ENCODE peak calls at places on chromosomes 11 and 22, in four cellular contexts. M is GM12878, F is HL-60, W is K562. Q is an unnamed sample.
A peak's percentile ranks its signal among the peaks of the same experiment; 100 is the strongest.

GRCh38 chr22:30667092-30667485 is 586 bp downstream of the DUSP18 start:
- DNase-seq in M (no peak), F (no peak), W (no peak), Q (no peak)

GRCh38 chr11:28227460-28227859 is 119.3 kb downstream of the METTL15 start:
- DNase-seq in M (no peak), F (no peak), W (no peak), Q (no peak)

GRCh38 chr11:134987828-134988227 is 575.8 kb upstream of the B3GAT1 start:
- DNase-seq in M (no peak), F (no peak), W (no peak), Q (no peak)

GRCh38 chr22:31064369-31064768 is 16.7 kb upstream of the SMTN start:
- DNase-seq in M (no peak), F (no peak), W (no peak), Q (no peak)

GRCh38 chr22:42933783-42934144 is 76.7 kb upstream of the ARFGAP3 start:
- DNase-seq in M (no peak), F (peak; percentile 40), W (no peak), Q (no peak)

GRCh38 chr11:63920870-63921417 is 4.0 kb upstream of the RCOR2 start:
- DNase-seq in M (no peak), F (no peak), W (peak; percentile 80), Q (no peak)

GRCh38 chr11:102187416-102188125 is 77.3 kb downstream of the YAP1 start:
- DNase-seq in M (no peak), F (no peak), W (no peak), Q (no peak)

GRCh38 chr11:86608251-86608799 is 64.1 kb downstream of the ME3 start:
- DNase-seq in M (peak; percentile 21), F (peak; percentile 47), W (peak; percentile 74), Q (peak; percentile 14)

GRCh38 chr11:7892751-7893356 is 38.2 kb downstream of the OR10A6 start:
- DNase-seq in M (no peak), F (peak; percentile 18), W (peak; percentile 13), Q (no peak)

GRCh38 chr22:29820941-29821789 is 16.9 kb downstream of the ASCC2 start:
- DNase-seq in M (peak; percentile 82), F (peak; percentile 90), W (peak; percentile 67), Q (no peak)

GRCh38 chr11:81197396-81197795 is 1536.3 kb downstream of the FAM181B start:
- DNase-seq in M (no peak), F (no peak), W (no peak), Q (no peak)

GRCh38 chr11:64533501-64533900 is 57.5 kb upstream of the SLC22A12 start:
- DNase-seq in M (no peak), F (no peak), W (no peak), Q (no peak)

GRCh38 chr22:21937821-21938070 is 14.9 kb downstream of the PPM1F start:
- DNase-seq in M (no peak), F (no peak), W (no peak), Q (no peak)

GRCh38 chr11:107857550-107858216 is 904 bp downstream of the SLC35F2 start:
- DNase-seq in M (no peak), F (peak; percentile 26), W (no peak), Q (no peak)

GRCh38 chr22:31750365-31751284 is 693 bp upstream of the PRR14L start:
- DNase-seq in M (no peak), F (no peak), W (no peak), Q (no peak)

GRCh38 chr11:70603756-70604211 is 205.5 kb downstream of the CTTN start:
- DNase-seq in M (no peak), F (no peak), W (no peak), Q (no peak)

GRCh38 chr22:44665115-44665514 is 36.9 kb upstream of the PRR5 start:
- DNase-seq in M (no peak), F (peak; percentile 76), W (no peak), Q (no peak)

GRCh38 chr11:12274558-12275197 is 102.7 kb upstream of the PARVA start:
- DNase-seq in M (no peak), F (no peak), W (peak; percentile 65), Q (no peak)

GRCh38 chr11:84019576-84020194 is 733.5 kb upstream of the CCDC90B start:
- DNase-seq in M (no peak), F (no peak), W (no peak), Q (no peak)

GRCh38 chr11:72670041-72670440 is 4.2 kb downstream of the PDE2A start:
- DNase-seq in M (no peak), F (no peak), W (no peak), Q (no peak)

GRCh38 chr22:24834845-24835570 is 29.0 kb downstream of the SGSM1 start:
- DNase-seq in M (no peak), F (peak; percentile 11), W (no peak), Q (no peak)

GRCh38 chr22:23742505-23743264 is 8.2 kb downstream of the ZNF70 start:
- DNase-seq in M (no peak), F (no peak), W (no peak), Q (no peak)

GRCh38 chr22:36562261-36562835 is 33.4 kb upstream of the EIF3D start:
- DNase-seq in M (no peak), F (no peak), W (peak; percentile 16), Q (no peak)

GRCh38 chr11:128643661-128644060 is 50.2 kb upstream of the FLI1 start:
- DNase-seq in M (no peak), F (no peak), W (no peak), Q (no peak)

GRCh38 chr11:47946682-47947575 is 33.4 kb upstream of the PTPRJ start:
- DNase-seq in M (no peak), F (peak; percentile 96), W (peak; percentile 86), Q (no peak)

GRCh38 chr22:39482768-39483167 is 19.3 kb upstream of the MIEF1 start:
- DNase-seq in M (no peak), F (no peak), W (no peak), Q (no peak)

GRCh38 chr22:35430897-35431322 is 31.0 kb downstream of the MCM5 start:
- DNase-seq in M (no peak), F (peak; percentile 24), W (peak; percentile 82), Q (peak; percentile 65)

GRCh38 chr11:15893080-15893492 is 463.3 kb downstream of the SOX6 start:
- DNase-seq in M (no peak), F (no peak), W (no peak), Q (no peak)

GRCh38 chr11:78920329-78920728 is 345.7 kb upstream of the NARS2 start:
- DNase-seq in M (no peak), F (no peak), W (no peak), Q (no peak)

GRCh38 chr11:33027846-33028536 is 11.4 kb upstream of the TCP11L1 start:
- DNase-seq in M (no peak), F (no peak), W (no peak), Q (no peak)

GRCh38 chr22:19111140-19111539 is 11.1 kb downstream of the DGCR2 start:
- DNase-seq in M (no peak), F (no peak), W (peak; percentile 61), Q (no peak)

GRCh38 chr11:2447253-2447950 is 2.6 kb downstream of the KCNQ1 start:
- DNase-seq in M (no peak), F (peak; percentile 51), W (no peak), Q (no peak)
- TF ChIP-seq SPI1 in M (no peak), F (no peak), W (no peak), Q (no peak)

GRCh38 chr11:58631378-58631777 is 8.9 kb downstream of the CNTF start:
- DNase-seq in M (no peak), F (no peak), W (no peak), Q (no peak)

GRCh38 chr11:58628446-58628845 is 6.0 kb downstream of the CNTF start:
- DNase-seq in M (no peak), F (no peak), W (no peak), Q (no peak)

GRCh38 chr11:58636587-58636986 is 14.1 kb downstream of the CNTF start:
- DNase-seq in M (no peak), F (no peak), W (no peak), Q (no peak)

GRCh38 chr11:58629857-58630256 is 7.4 kb downstream of the CNTF start:
- DNase-seq in M (no peak), F (peak; percentile 48), W (peak; percentile 24), Q (no peak)

GRCh38 chr11:58632510-58632909 is 10.0 kb downstream of the CNTF start:
- DNase-seq in M (no peak), F (no peak), W (no peak), Q (no peak)
- TF ChIP-seq POLR2AphosphoS5 in M (no peak), F (no peak), W (no peak), Q (no peak)

DNA sequence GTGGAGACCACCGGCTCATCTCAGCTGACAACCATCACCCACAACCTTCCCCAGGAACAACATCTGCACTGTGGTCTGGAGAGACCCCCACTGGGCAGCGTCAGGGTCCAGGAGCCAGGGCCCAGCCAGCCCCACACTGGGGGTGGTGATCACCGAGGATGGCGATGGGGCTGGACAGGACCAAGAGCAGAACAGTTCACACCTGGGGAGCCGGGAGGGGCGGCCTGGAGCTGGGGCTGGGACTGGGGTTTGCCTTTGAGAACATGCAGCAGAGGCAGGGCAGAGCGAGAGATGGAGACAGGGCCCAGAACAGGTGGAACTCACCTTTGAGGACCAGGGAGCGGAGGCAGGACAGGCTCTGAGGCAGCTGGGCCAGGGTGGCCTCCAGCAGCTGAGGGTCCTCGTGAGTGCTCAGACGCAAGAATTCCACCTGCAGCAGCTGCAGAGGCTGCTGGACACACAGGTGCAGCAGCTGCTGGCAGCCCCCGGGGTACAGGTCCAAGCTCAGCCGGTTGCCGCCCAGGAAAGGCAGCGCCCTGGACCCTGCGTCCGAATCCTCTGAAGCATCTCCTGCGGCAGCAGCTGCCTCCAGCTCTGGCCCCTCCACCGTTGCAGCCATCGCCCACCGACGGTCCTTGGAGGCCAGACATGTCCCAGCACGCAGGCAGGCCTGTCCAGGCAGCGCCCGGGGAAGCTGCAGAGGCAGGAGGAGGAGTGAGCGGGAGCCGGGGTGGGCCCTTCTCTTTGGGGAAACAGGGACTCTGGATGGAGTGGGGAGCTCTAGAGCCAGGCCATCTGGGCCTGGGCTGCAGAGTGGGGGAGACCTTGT is 1.0 kb downstream of the PIDD1 start:
- DNase-seq in M (no peak), F (no peak), W (no peak), Q (no peak)
- TF ChIP-seq SPI1 in M (no peak), F (no peak), W (no peak), Q (no peak)

DNA sequence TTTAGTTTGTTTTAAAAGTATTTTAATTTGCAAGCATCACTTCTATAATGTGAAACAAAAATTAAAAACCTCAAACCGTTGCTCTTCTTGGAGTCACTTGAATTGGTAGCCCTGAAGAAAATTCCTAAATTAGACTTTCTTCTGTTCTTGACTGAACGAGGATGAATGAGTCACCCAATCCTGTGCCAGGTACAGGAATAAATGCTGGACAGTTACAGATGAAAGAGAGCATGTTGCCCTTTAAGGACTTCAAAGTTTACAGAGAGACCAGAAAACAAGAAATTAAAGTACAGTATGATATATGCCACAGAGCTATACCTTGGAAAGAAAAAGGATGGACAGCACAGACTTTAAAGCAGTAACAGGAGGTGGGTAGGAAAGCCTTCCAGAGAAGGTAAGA is 41.3 kb upstream of the CXCR5 start:
- DNase-seq in M (no peak), F (no peak), W (no peak), Q (no peak)
- TF ChIP-seq POLR2AphosphoS5 in M (no peak), F (no peak), W (no peak), Q (no peak)

GRCh38 chr11:130603585-130603906 is 155.1 kb downstream of the ADAMTS15 start:
- DNase-seq in M (no peak), F (no peak), W (no peak), Q (no peak)
- TF ChIP-seq SPI1 in M (no peak), F (no peak), W (no peak), Q (no peak)

Q was measured in GM12891.